ENCODE peak calls at places on chromosomes 6 and 20, in six cellular contexts. One of them, this sample, is unnamed.

GRCh38 chr20:45174434-45175364 is at the start of gene PI3:
- DNase-seq in HCT116: no peak
- DNase-seq in activated CD8-positive, alpha-beta memory T cell treated with anti-CD3 and anti-CD28 coated beads, Interleukin-2, amount 10 ng/mL, durations not matched to agents 7 days and 5 days: no peak
- DNase-seq in lower lobe of right lung: peak; percentile 76
- DNase-seq in Ammon's horn: no peak
- DNase-seq in stimulated activated CD4-positive, alpha-beta T cell treated with anti-CD3 and anti-CD28 coated beads, Interleukin-1b, Interleukin-23, amount 100 ng/mL, for 24 hours: no peak
- DNase-seq in this sample: peak; percentile 23

GRCh38 chr20:25285091-25285647 is 37.3 kb downstream of the PYGB start:
- DNase-seq in lower lobe of right lung: peak; percentile 38
- DNase-seq in activated CD8-positive, alpha-beta memory T cell treated with anti-CD3 and anti-CD28 coated beads, Interleukin-2, amount 10 ng/mL, durations not matched to agents 7 days and 5 days: no peak
- DNase-seq in stimulated activated CD4-positive, alpha-beta T cell treated with anti-CD3 and anti-CD28 coated beads, Interleukin-1b, Interleukin-23, amount 100 ng/mL, for 24 hours: no peak
- DNase-seq in Ammon's horn: no peak
- DNase-seq in HCT116: no peak
- DNase-seq in this sample: peak; percentile 9

GRCh38 chr6:42452171-42453026 is 673 bp upstream of the TRERF1 start:
- DNase-seq in HCT116: peak; percentile 60
- DNase-seq in activated CD8-positive, alpha-beta memory T cell treated with anti-CD3 and anti-CD28 coated beads, Interleukin-2, amount 10 ng/mL, durations not matched to agents 7 days and 5 days: peak; percentile 64
- DNase-seq in lower lobe of right lung: peak; percentile 79
- DNase-seq in stimulated activated CD4-positive, alpha-beta T cell treated with anti-CD3 and anti-CD28 coated beads, Interleukin-1b, Interleukin-23, amount 100 ng/mL, for 24 hours: no peak
- DNase-seq in Ammon's horn: peak; percentile 57
- DNase-seq in this sample: peak; percentile 63

GRCh38 chr6:125453516-125453915 is 151.7 kb upstream of the HDDC2 start:
- DNase-seq in activated CD8-positive, alpha-beta memory T cell treated with anti-CD3 and anti-CD28 coated beads, Interleukin-2, amount 10 ng/mL, durations not matched to agents 7 days and 5 days: no peak
- DNase-seq in stimulated activated CD4-positive, alpha-beta T cell treated with anti-CD3 and anti-CD28 coated beads, Interleukin-1b, Interleukin-23, amount 100 ng/mL, for 24 hours: no peak
- DNase-seq in HCT116: no peak
- DNase-seq in Ammon's horn: no peak
- DNase-seq in lower lobe of right lung: no peak
- DNase-seq in this sample: no peak

GRCh38 chr6:53377289-53377688 is 28.5 kb upstream of the ELOVL5 start:
- DNase-seq in activated CD8-positive, alpha-beta memory T cell treated with anti-CD3 and anti-CD28 coated beads, Interleukin-2, amount 10 ng/mL, durations not matched to agents 7 days and 5 days: no peak
- DNase-seq in stimulated activated CD4-positive, alpha-beta T cell treated with anti-CD3 and anti-CD28 coated beads, Interleukin-1b, Interleukin-23, amount 100 ng/mL, for 24 hours: no peak
- DNase-seq in lower lobe of right lung: no peak
- DNase-seq in Ammon's horn: no peak
- DNase-seq in HCT116: no peak
- DNase-seq in this sample: no peak

GRCh38 chr6:73285674-73286283 is 22.8 kb upstream of the KHDC1 start:
- DNase-seq in lower lobe of right lung: no peak
- DNase-seq in HCT116: peak; percentile 23
- DNase-seq in stimulated activated CD4-positive, alpha-beta T cell treated with anti-CD3 and anti-CD28 coated beads, Interleukin-1b, Interleukin-23, amount 100 ng/mL, for 24 hours: no peak
- DNase-seq in activated CD8-positive, alpha-beta memory T cell treated with anti-CD3 and anti-CD28 coated beads, Interleukin-2, amount 10 ng/mL, durations not matched to agents 7 days and 5 days: no peak
- DNase-seq in Ammon's horn: peak; percentile 54
- DNase-seq in this sample: no peak

GRCh38 chr6:18997375-18997826 is 610.3 kb downstream of the RNF144B start:
- DNase-seq in Ammon's horn: no peak
- DNase-seq in stimulated activated CD4-positive, alpha-beta T cell treated with anti-CD3 and anti-CD28 coated beads, Interleukin-1b, Interleukin-23, amount 100 ng/mL, for 24 hours: no peak
- DNase-seq in activated CD8-positive, alpha-beta memory T cell treated with anti-CD3 and anti-CD28 coated beads, Interleukin-2, amount 10 ng/mL, durations not matched to agents 7 days and 5 days: no peak
- DNase-seq in HCT116: peak; percentile 52
- DNase-seq in lower lobe of right lung: no peak
- DNase-seq in this sample: no peak

GRCh38 chr6:34200340-34200971 is 36.2 kb upstream of the HMGA1 start:
- DNase-seq in stimulated activated CD4-positive, alpha-beta T cell treated with anti-CD3 and anti-CD28 coated beads, Interleukin-1b, Interleukin-23, amount 100 ng/mL, for 24 hours: no peak
- DNase-seq in Ammon's horn: no peak
- DNase-seq in HCT116: no peak
- DNase-seq in lower lobe of right lung: no peak
- DNase-seq in activated CD8-positive, alpha-beta memory T cell treated with anti-CD3 and anti-CD28 coated beads, Interleukin-2, amount 10 ng/mL, durations not matched to agents 7 days and 5 days: no peak
- DNase-seq in this sample: no peak

GRCh38 chr6:90610291-90610670 is 23.4 kb upstream of the MAP3K7 start:
- DNase-seq in lower lobe of right lung: no peak
- DNase-seq in HCT116: no peak
- DNase-seq in Ammon's horn: peak; percentile 12
- DNase-seq in stimulated activated CD4-positive, alpha-beta T cell treated with anti-CD3 and anti-CD28 coated beads, Interleukin-1b, Interleukin-23, amount 100 ng/mL, for 24 hours: no peak
- DNase-seq in activated CD8-positive, alpha-beta memory T cell treated with anti-CD3 and anti-CD28 coated beads, Interleukin-2, amount 10 ng/mL, durations not matched to agents 7 days and 5 days: no peak
- DNase-seq in this sample: no peak

GRCh38 chr20:55649254-55649653 is 356.1 kb downstream of the CBLN4 start:
- DNase-seq in Ammon's horn: peak; percentile 50
- DNase-seq in activated CD8-positive, alpha-beta memory T cell treated with anti-CD3 and anti-CD28 coated beads, Interleukin-2, amount 10 ng/mL, durations not matched to agents 7 days and 5 days: no peak
- DNase-seq in stimulated activated CD4-positive, alpha-beta T cell treated with anti-CD3 and anti-CD28 coated beads, Interleukin-1b, Interleukin-23, amount 100 ng/mL, for 24 hours: no peak
- DNase-seq in HCT116: no peak
- DNase-seq in lower lobe of right lung: no peak
- DNase-seq in this sample: no peak

GRCh38 chr6:132978685-132979084 is 164.3 kb downstream of the RPS12 start:
- DNase-seq in stimulated activated CD4-positive, alpha-beta T cell treated with anti-CD3 and anti-CD28 coated beads, Interleukin-1b, Interleukin-23, amount 100 ng/mL, for 24 hours: no peak
- DNase-seq in lower lobe of right lung: no peak
- DNase-seq in Ammon's horn: no peak
- DNase-seq in activated CD8-positive, alpha-beta memory T cell treated with anti-CD3 and anti-CD28 coated beads, Interleukin-2, amount 10 ng/mL, durations not matched to agents 7 days and 5 days: no peak
- DNase-seq in HCT116: no peak
- DNase-seq in this sample: no peak

GRCh38 chr6:82364087-82365010 is 732 bp downstream of the TPBG start:
- DNase-seq in HCT116: peak; percentile 54
- DNase-seq in activated CD8-positive, alpha-beta memory T cell treated with anti-CD3 and anti-CD28 coated beads, Interleukin-2, amount 10 ng/mL, durations not matched to agents 7 days and 5 days: peak; percentile 40
- DNase-seq in stimulated activated CD4-positive, alpha-beta T cell treated with anti-CD3 and anti-CD28 coated beads, Interleukin-1b, Interleukin-23, amount 100 ng/mL, for 24 hours: no peak
- DNase-seq in lower lobe of right lung: peak; percentile 63
- DNase-seq in Ammon's horn: no peak
- DNase-seq in this sample: peak; percentile 79

GRCh38 chr6:39279539-39279938 is 34.7 kb downstream of the KCNK17 start:
- DNase-seq in activated CD8-positive, alpha-beta memory T cell treated with anti-CD3 and anti-CD28 coated beads, Interleukin-2, amount 10 ng/mL, durations not matched to agents 7 days and 5 days: no peak
- DNase-seq in Ammon's horn: no peak
- DNase-seq in HCT116: no peak
- DNase-seq in stimulated activated CD4-positive, alpha-beta T cell treated with anti-CD3 and anti-CD28 coated beads, Interleukin-1b, Interleukin-23, amount 100 ng/mL, for 24 hours: no peak
- DNase-seq in lower lobe of right lung: no peak
- DNase-seq in this sample: no peak

This sample was measured in left cardiac atrium.